ENCODE peak calls at places on chromosomes 1 and 21, in four cellular contexts. C is HepG2, O is GM12878, N is K562. L is an unnamed sample.

GRCh38 chr1:111490220-111490619 is 13.2 kb downstream of the ADORA3 start:
- DNase-seq in O (no peak), N (no peak), C (no peak), L (no peak)

GRCh38 chr1:207868252-207868768 is 42.6 kb downstream of the CD34 start:
- DNase-seq in O (no peak), N (peak; percentile 57), C (no peak), L (peak; percentile 21)

GRCh38 chr1:25572708-25573590 is 29.5 kb downstream of the LDLRAP1 start:
- DNase-seq in C (no peak), O (no peak), N (peak; percentile 85), L (peak; percentile 80)

GRCh38 chr1:118461154-118461553 is 276.1 kb upstream of the SPAG17 start:
- DNase-seq in N (no peak), O (no peak), C (peak; percentile 1), L (peak; percentile 12)

GRCh38 chr1:37020653-37021277 is 13.6 kb downstream of the GRIK3 start:
- DNase-seq in C (peak; percentile 5), N (peak; percentile 82), O (no peak), L (peak; percentile 47)

GRCh38 chr1:6956488-6957159 is 171.4 kb downstream of the CAMTA1 start:
- DNase-seq in N (no peak), O (no peak), C (no peak), L (no peak)

GRCh38 chr21:45787371-45787770 is 143.8 kb downstream of the PCBP3 start:
- DNase-seq in C (no peak), N (no peak), O (no peak), L (no peak)

GRCh38 chr1:23430803-23431202 is 6.3 kb upstream of the TCEA3 start:
- DNase-seq in N (no peak), O (no peak), C (no peak), L (no peak)

GRCh38 chr1:25048728-25049127 is 118.7 kb upstream of the RUNX3 start:
- DNase-seq in N (no peak), O (no peak), C (no peak), L (no peak)

GRCh38 chr1:50335914-50336313 is 87.3 kb downstream of the DMRTA2 start:
- DNase-seq in O (no peak), N (no peak), C (no peak), L (no peak)

GRCh38 chr1:50335036-50335435 is 88.2 kb downstream of the DMRTA2 start:
- DNase-seq in N (no peak), C (no peak), O (no peak), L (no peak)

GRCh38 chr1:50333595-50333974 is 89.7 kb downstream of the DMRTA2 start:
- DNase-seq in C (no peak), O (no peak), N (peak; percentile 92), L (peak; percentile 90)

GRCh38 chr1:50329332-50329932 is 93.8 kb downstream of the DMRTA2 start:
- DNase-seq in C (no peak), O (no peak), N (no peak), L (no peak)

DNA sequence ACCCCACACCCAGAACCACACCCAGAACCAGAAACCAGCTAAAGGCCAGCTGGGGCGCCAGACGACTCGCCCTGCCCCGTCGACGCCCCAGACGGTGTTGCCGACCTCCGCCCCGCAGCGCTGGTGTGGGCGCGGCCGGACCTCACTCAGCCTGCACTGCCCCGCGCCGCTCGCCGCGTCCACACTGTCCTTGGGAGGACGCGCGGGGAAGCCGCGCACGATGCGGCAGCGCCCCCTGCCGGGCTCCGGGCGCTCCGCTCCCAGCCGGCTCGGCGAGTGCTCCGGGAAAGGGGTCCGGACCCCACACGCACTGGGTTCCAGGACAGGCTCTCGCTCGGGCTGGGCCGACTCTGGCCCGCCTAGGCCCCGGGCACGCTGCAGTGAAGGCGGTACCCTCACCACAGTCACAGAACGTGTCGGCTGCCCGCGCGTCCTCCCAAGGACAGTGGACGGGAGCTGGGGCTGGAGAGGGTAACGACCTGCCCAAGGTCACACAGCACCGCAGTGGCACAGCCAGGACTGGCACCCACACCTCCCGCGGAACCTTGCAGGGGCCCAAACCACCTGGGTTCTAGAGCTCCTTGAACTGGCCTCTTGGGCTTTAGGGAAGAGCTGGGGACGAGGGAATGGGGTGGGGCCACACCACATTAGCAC is 90.2 kb downstream of the DMRTA2 start:
- DNase-seq in C (peak; percentile 21), N (peak; percentile 88), O (no peak), L (peak; percentile 83)
- TF ChIP-seq TARDBP in C (no peak), N (peak; percentile 72), O (no peak), L (no peak)

GRCh38 chr21:38948377-38948776 is 142.6 kb downstream of the ETS2 start:
- DNase-seq in C (no peak), O (no peak), N (no peak), L (no peak)
- TF ChIP-seq TARDBP in C (no peak), O (no peak), N (no peak), L (no peak)

DNA sequence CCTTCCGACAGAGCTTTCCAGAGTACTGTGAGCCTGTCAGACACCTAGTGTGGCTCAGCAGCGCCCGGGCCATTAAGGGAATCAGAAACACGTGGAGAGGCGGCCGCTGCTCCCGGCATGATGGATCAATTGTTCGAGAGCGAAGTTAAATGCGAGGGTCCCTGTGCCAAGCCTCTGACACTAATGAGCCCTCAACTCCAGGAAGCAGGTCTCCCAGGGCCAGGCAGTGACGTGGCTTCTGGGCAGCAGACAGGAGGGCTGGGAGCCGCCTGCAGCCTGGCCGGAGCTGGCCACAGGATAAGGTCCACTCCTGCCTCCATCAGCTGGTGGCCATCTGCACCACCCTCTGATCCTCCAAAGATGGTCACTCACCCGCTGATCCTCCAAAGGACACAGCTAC is 67.5 kb upstream of the CLDN14 start:
- DNase-seq in N (no peak), C (no peak), O (no peak), L (no peak)
- TF ChIP-seq TARDBP in N (no peak), C (no peak), O (no peak), L (no peak)

GRCh38 chr1:93120614-93121013 is 41.5 kb downstream of the MTF2 start:
- DNase-seq in C (no peak), N (no peak), O (no peak), L (no peak)

GRCh38 chr1:93124556-93125368 is 45.7 kb downstream of the MTF2 start:
- DNase-seq in O (no peak), C (no peak), N (no peak), L (no peak)

DNA sequence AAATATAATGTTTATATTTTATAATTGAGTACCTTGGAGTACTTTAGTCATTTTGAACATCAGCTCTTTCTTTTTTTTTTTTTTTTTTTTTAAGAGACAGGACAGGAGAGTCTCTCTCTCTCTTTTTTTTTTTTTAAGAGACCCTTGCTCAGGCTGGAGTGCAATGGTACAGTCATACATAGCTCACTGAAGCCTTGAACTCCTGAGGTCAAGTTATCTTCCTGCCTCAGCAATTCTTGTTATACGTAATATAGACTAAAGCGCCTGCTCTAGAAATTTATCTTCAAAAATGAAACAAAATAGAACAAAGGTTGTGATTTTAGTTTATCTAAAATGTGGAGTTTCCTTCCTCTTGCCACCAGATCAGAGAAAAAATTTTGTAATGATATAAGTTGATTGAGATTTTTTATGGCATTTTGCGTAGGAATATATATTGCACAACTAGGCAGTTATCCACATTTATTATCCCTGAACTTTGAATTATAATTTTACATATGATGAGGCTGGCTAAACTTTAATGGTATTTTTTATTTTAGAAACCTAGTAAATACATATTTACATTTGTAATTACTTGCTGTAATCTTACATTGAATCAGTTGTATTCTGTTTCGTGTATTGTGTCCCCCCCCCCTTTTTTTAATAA is 44.2 kb downstream of the MTF2 start:
- DNase-seq in O (no peak), N (no peak), C (no peak), L (no peak)
- TF ChIP-seq TARDBP in O (no peak), N (no peak), C (no peak), L (no peak)

GRCh38 chr21:38807481-38807880 is 1.8 kb downstream of the ETS2 start:
- DNase-seq in O (no peak), C (no peak), N (no peak), L (no peak)
- TF ChIP-seq TARDBP in O (no peak), C (no peak), N (no peak), L (no peak)

GRCh38 chr1:32806315-32806714 is 10.8 kb downstream of the YARS1 start:
- DNase-seq in N (no peak), O (no peak), C (no peak), L (no peak)
- TF ChIP-seq TARDBP in N (no peak), O (no peak), C (no peak), L (no peak)

GRCh38 chr1:211928993-211929637 is 98.6 kb upstream of the LPGAT1 start:
- DNase-seq in C (peak; percentile 84), N (peak; percentile 53), O (no peak), L (no peak)
- TF ChIP-seq TARDBP in C (no peak), N (no peak), O (no peak), L (no peak)

GRCh38 chr1:228920791-228921190 is 185.5 kb downstream of the RHOU start:
- DNase-seq in O (no peak), C (no peak), N (no peak), L (no peak)
- TF ChIP-seq TARDBP in O (no peak), C (no peak), N (no peak), L (no peak)

GRCh38 chr1:101373570-101373969 is 136.8 kb downstream of the S1PR1 start:
- DNase-seq in C (no peak), O (no peak), N (no peak), L (no peak)
- TF ChIP-seq TARDBP in C (no peak), O (no peak), N (no peak), L (no peak)

DNA sequence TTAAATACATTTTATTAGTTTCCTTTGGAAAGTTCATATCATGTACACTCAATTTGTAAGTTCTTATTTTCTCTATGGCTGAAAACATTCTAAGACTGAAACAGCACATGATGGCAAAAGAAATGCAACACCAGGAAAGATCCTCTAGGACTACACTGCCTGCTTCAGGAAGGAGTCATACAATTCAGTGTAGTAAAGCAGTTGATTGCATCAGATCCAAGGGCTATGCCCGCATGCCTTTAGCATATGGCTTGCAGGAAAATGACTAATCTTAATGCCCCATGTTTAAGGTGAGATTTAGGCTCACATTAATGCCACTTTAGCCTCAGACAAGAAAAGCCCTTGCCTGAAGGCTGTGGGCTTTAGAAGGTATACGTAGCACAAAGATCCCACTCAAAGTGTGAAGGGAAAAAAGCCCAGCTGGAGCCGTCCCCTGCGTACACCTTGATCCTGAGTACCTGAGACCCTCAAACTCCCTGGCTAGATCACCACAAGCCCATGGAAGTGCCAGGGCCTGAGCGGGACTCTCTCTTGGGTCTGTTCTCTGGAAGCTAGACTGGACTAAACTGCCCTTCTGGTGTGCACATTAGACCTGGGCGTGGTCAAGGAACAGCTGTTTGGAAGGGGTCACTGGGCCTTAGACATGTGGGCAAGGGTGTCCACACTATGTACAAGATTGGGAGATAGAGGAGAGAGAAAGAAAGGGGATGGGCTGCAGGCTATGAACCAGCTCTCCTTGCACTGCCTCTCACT is 52.9 kb downstream of the ESRRG start:
- DNase-seq in O (no peak), C (peak; percentile 2), N (no peak), L (peak; percentile 25)
- TF ChIP-seq TARDBP in O (no peak), C (no peak), N (no peak), L (no peak)

L was measured in HEK293T.